ENCODE peak calls at places on chromosomes 12 and 14, in four cellular contexts. One of them, this sample, is unnamed.

GRCh38 chr12:29725587-29726320 is 58.0 kb downstream of the TMTC1 start:
- DNase-seq in WTC11: no peak
- DNase-seq in K562: no peak
- DNase-seq in HepG2: no peak
- DNase-seq in this sample: peak

GRCh38 chr12:19957578-19957977 is 410.8 kb upstream of the PDE3A start:
- DNase-seq in WTC11: no peak
- DNase-seq in K562: no peak
- DNase-seq in HepG2: no peak
- DNase-seq in this sample: no peak

GRCh38 chr14:56215180-56215579 is 97.0 kb downstream of the PELI2 start:
- DNase-seq in WTC11: no peak
- DNase-seq in K562: no peak
- DNase-seq in HepG2: no peak
- DNase-seq in this sample: no peak

GRCh38 chr12:47033797-47034555 is 45.4 kb upstream of the PCED1B start:
- DNase-seq in WTC11: no peak
- DNase-seq in K562: no peak
- DNase-seq in HepG2: no peak
- DNase-seq in this sample: no peak

GRCh38 chr14:93879362-93879983 is 47.7 kb upstream of the FAM181A start:
- DNase-seq in WTC11: no peak
- DNase-seq in K562: no peak
- DNase-seq in HepG2: no peak
- DNase-seq in this sample: no peak

GRCh38 chr14:33686218-33686617 is 264.7 kb downstream of the EGLN3 start:
- DNase-seq in WTC11: no peak
- DNase-seq in K562: no peak
- DNase-seq in HepG2: no peak
- DNase-seq in this sample: no peak

GRCh38 chr14:68546839-68547238 is 246.0 kb downstream of the ZFP36L1 start:
- DNase-seq in WTC11: no peak
- DNase-seq in K562: no peak
- DNase-seq in HepG2: no peak
- DNase-seq in this sample: no peak

GRCh38 chr12:1220127-1221092 is 229.4 kb downstream of the ERC1 start:
- DNase-seq in WTC11: no peak
- DNase-seq in K562: no peak
- DNase-seq in HepG2: peak
- DNase-seq in this sample: no peak

GRCh38 chr14:100339757-100340453 is 16.8 kb downstream of the SLC25A47 start:
- DNase-seq in WTC11: no peak
- DNase-seq in K562: no peak
- DNase-seq in HepG2: no peak
- DNase-seq in this sample: no peak

GRCh38 chr12:1995205-1995896 is 8.9 kb downstream of the DCP1B start:
- DNase-seq in WTC11: no peak
- DNase-seq in K562: no peak
- DNase-seq in HepG2: no peak
- DNase-seq in this sample: no peak

GRCh38 chr14:32426596-32427408 is 97.7 kb downstream of the AKAP6 start:
- DNase-seq in WTC11: no peak
- DNase-seq in K562: no peak
- DNase-seq in HepG2: no peak
- DNase-seq in this sample: peak

GRCh38 chr14:68945190-68945584 is 33.9 kb downstream of the ACTN1 start:
- DNase-seq in WTC11: no peak
- DNase-seq in K562: no peak
- DNase-seq in HepG2: no peak
- DNase-seq in this sample: no peak

GRCh38 chr14:70011708-70012107 is 132.5 kb downstream of the SMOC1 start:
- DNase-seq in WTC11: no peak
- DNase-seq in K562: no peak
- DNase-seq in HepG2: no peak
- DNase-seq in this sample: no peak

GRCh38 chr14:22664261-22664660 is 20.1 kb upstream of the OR6J1 start:
- DNase-seq in WTC11: no peak
- DNase-seq in K562: no peak
- DNase-seq in HepG2: peak
- DNase-seq in this sample: no peak

GRCh38 chr14:75648066-75648838 is 12.4 kb downstream of the ERG28 start:
- DNase-seq in WTC11: no peak
- DNase-seq in K562: no peak
- DNase-seq in HepG2: peak
- DNase-seq in this sample: no peak

GRCh38 chr12:64810831-64811230 is 13.6 kb upstream of the TBC1D30 start:
- DNase-seq in WTC11: no peak
- DNase-seq in K562: no peak
- DNase-seq in HepG2: no peak
- DNase-seq in this sample: no peak

GRCh38 chr12:121719926-121720414 is 7.4 kb downstream of the TMEM120B start:
- DNase-seq in WTC11: no peak
- DNase-seq in K562: no peak
- DNase-seq in HepG2: no peak
- DNase-seq in this sample: no peak

GRCh38 chr12:87953257-87953860 is 75.8 kb downstream of the C12orf50 start:
- DNase-seq in WTC11: no peak
- DNase-seq in K562: no peak
- DNase-seq in HepG2: peak
- DNase-seq in this sample: peak

GRCh38 chr12:61043838-61044237 is 1216.4 kb upstream of the USP15 start:
- DNase-seq in WTC11: no peak
- DNase-seq in K562: no peak
- DNase-seq in HepG2: no peak
- DNase-seq in this sample: no peak
- TF ChIP-seq FOXJ3 in WTC11: no peak
- TF ChIP-seq FOXJ3 in K562: no peak
- TF ChIP-seq FOXJ3 in HepG2: no peak
- TF ChIP-seq FOXJ3 in this sample: no peak

GRCh38 chr12:95605087-95605486 is 53.8 kb upstream of the USP44 start:
- DNase-seq in WTC11: no peak
- DNase-seq in K562: no peak
- DNase-seq in HepG2: no peak
- DNase-seq in this sample: no peak

GRCh38 chr12:95599880-95600279 is 48.6 kb upstream of the USP44 start:
- DNase-seq in WTC11: no peak
- DNase-seq in K562: no peak
- DNase-seq in HepG2: no peak
- DNase-seq in this sample: no peak

GRCh38 chr12:95601626-95602025 is 50.4 kb upstream of the USP44 start:
- DNase-seq in WTC11: no peak
- DNase-seq in K562: no peak
- DNase-seq in HepG2: no peak
- DNase-seq in this sample: no peak

GRCh38 chr12:95601091-95601490 is 49.8 kb upstream of the USP44 start:
- DNase-seq in WTC11: no peak
- DNase-seq in K562: no peak
- DNase-seq in HepG2: no peak
- DNase-seq in this sample: no peak

DNA sequence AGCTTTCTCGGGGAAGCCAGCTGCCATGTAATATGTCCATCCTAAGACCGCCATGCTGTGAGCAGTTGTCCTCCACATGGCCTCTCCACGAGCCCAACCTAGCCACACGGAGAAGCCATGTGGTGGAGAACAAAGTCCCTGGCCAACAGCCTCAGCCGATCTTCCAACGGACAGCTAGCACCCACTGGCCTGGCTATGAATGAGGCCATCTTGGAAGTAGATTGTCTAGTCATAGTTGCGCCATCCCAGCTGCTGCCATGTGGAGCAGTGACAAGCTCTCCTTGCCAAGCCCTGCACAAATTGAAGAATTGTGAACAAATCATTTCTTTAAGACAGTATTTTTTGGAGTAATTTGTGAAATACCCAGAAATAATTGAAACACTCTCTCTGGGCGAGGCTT is 49.3 kb upstream of the USP44 start:
- DNase-seq in WTC11: no peak
- DNase-seq in K562: no peak
- DNase-seq in HepG2: no peak
- DNase-seq in this sample: no peak
- TF ChIP-seq FOXJ3 in WTC11: no peak
- TF ChIP-seq FOXJ3 in K562: no peak
- TF ChIP-seq FOXJ3 in HepG2: no peak
- TF ChIP-seq FOXJ3 in this sample: no peak

DNA sequence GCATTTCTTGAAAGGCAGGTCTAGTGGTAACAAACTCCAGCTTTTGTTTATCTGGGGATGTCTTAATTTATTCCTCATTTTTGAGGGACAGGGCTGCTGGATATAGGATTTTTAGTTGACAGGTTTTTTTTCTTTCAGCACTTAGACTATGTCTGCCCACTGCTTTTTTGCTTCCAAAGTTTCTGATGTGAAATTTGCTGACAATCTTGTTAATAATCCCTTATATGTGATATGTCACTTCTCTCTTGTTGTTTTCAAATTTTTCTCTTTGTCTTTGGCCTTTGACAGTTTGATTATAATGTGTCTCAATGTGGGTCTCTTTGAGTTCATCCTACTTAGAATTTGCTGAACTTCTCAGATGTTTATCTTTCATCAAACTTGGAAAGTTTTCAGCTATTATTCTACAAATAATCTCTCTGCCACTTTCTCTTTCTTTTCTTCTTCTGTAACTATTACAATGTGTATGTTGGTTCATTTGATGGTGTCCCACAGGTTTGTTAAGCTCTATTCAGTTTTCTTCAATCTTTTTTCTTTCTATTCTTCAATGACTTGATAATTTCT is 9.8 kb downstream of the ATL1 start:
- DNase-seq in WTC11: no peak
- DNase-seq in K562: no peak
- DNase-seq in HepG2: no peak
- DNase-seq in this sample: no peak
- TF ChIP-seq FOXJ3 in WTC11: no peak
- TF ChIP-seq FOXJ3 in K562: no peak
- TF ChIP-seq FOXJ3 in HepG2: no peak
- TF ChIP-seq FOXJ3 in this sample: no peak

GRCh38 chr14:91953170-91953985 is 5.9 kb upstream of the FBLN5 start:
- DNase-seq in WTC11: no peak
- DNase-seq in K562: no peak
- DNase-seq in HepG2: peak
- DNase-seq in this sample: no peak
- TF ChIP-seq FOXJ3 in WTC11: no peak
- TF ChIP-seq FOXJ3 in K562: no peak
- TF ChIP-seq FOXJ3 in HepG2: no peak
- TF ChIP-seq FOXJ3 in this sample: no peak

GRCh38 chr12:93442411-93443340 is 929 bp upstream of the UBE2N start:
- DNase-seq in WTC11: no peak
- DNase-seq in K562: no peak
- DNase-seq in HepG2: no peak
- DNase-seq in this sample: no peak
- TF ChIP-seq FOXJ3 in WTC11: no peak
- TF ChIP-seq FOXJ3 in K562: no peak
- TF ChIP-seq FOXJ3 in HepG2: no peak
- TF ChIP-seq FOXJ3 in this sample: no peak

DNA sequence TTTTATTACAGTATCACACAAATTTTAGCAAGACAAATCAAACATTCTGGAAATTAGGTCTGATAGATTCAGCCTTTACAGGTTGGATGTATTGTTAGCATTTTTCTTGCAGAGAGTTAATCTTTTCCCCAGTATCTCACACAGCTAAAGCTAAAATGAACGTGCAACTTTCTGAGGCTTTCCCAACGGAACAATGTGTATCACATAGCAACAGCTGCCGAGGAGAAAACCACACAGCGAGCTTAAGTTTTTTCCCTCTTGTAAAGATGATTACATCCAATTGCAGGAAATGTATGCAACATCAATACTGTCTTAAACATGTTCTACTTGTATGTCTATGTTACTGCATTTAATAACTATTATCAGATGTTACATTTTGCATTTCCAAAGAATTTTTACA is 182.2 kb downstream of the CCDC59 start:
- DNase-seq in WTC11: no peak
- DNase-seq in K562: no peak
- DNase-seq in HepG2: no peak
- DNase-seq in this sample: no peak
- TF ChIP-seq FOXJ3 in WTC11: no peak
- TF ChIP-seq FOXJ3 in K562: no peak
- TF ChIP-seq FOXJ3 in HepG2: no peak
- TF ChIP-seq FOXJ3 in this sample: no peak

DNA sequence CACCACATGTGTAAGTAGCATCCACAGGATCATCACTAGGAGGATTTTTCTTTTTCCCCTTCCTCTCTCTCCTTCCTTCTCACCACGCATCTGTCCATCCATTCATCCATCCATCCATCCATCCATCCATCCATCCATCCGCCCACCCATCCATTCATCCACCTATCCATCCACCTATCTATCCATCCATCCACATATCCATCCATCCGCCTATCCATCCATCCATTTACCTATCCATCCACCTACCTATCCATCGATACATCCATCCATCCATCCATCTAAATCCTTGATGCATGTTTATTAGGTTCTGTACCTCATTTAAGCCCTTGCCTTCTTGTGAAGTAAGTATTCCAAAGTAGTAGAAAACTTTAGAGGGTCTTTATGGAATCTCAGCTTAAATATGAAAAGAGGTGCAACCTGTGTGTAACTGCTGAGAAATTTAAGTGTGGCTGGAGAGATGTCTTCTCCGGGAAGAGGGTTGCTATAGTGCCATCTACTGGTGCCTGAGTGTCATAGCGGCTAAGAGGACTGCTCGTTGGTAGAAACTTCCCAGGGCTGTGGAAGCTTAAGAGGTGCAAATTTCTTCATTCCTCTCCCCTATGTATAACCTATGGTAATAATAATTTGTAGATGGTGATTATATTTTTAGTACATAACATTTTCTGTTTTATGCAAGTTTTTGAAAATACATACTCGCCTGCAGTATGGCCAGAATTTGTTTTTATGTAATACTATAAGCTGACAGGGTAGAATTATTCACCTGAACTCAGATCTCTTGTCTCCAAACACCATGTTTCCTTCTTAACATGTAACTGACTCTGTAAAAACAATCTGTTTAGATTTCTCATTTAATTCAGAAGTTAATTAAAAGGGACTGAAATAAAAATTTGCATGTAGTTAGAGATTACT is 46.0 kb downstream of the MYO1H start:
- DNase-seq in WTC11: peak
- DNase-seq in K562: peak
- DNase-seq in HepG2: peak
- DNase-seq in this sample: peak
- TF ChIP-seq FOXJ3 in WTC11: no peak
- TF ChIP-seq FOXJ3 in K562: no peak
- TF ChIP-seq FOXJ3 in HepG2: no peak
- TF ChIP-seq FOXJ3 in this sample: no peak